ENCODE peak calls at places on chromosomes 7 and 10, in nine cellular contexts. B is retina; C is mucosa of gallbladder; M is OCI-LY7; H is activated T-cell treated with anti-CD3 and anti-CD28 coated beads, Interleukin-2, amount 50 U/mL, for 72 hours; G is T-helper 17 cell; J is NCI-H1417 treated with DMSO at 0.1 percent for 48 hours; I is renal cortical epithelial cell; W is AG09309. S is an unnamed sample.

GRCh38 chr7:129785457-129786178 is 167.1 kb downstream of the UBE2H start:
- DNase-seq in G (no peak), H (peak; percentile 15), B (peak; percentile 74), J (no peak), C (no peak), I (no peak), W (no peak), M (no peak), S (no peak)

GRCh38 chr7:33874943-33875342 is 30.4 kb upstream of the BMPER start:
- DNase-seq in H (no peak), G (no peak), C (no peak), M (no peak), B (no peak), I (no peak), W (peak; percentile 95), J (no peak), S (no peak)

GRCh38 chr10:44995914-44996633 is 4.6 kb upstream of the ZNF22 start:
- DNase-seq in C (peak; percentile 83), J (no peak), M (peak; percentile 57), G (no peak), W (no peak), B (no peak), I (peak; percentile 85), H (no peak), S (no peak)

GRCh38 chr7:27170936-27171635 is 3.0 kb downstream of the HOXA10 start:
- DNase-seq in B (no peak), G (no peak), M (no peak), J (no peak), H (no peak), W (no peak), C (no peak), I (no peak), S (peak; percentile 1)

GRCh38 chr10:33306756-33307519 is 27.5 kb downstream of the NRP1 start:
- DNase-seq in W (peak; percentile 61), J (no peak), G (no peak), H (no peak), I (no peak), B (no peak), C (no peak), M (no peak), S (no peak)

GRCh38 chr7:129266181-129266580 is 41.4 kb downstream of the AHCYL2 start:
- DNase-seq in H (no peak), W (no peak), G (no peak), B (no peak), J (no peak), M (no peak), I (no peak), C (no peak), S (no peak)

GRCh38 chr7:144771921-144772320 is 63.9 kb downstream of the TPK1 start:
- DNase-seq in H (no peak), B (no peak), I (no peak), M (no peak), W (no peak), C (no peak), J (no peak), G (no peak), S (no peak)

GRCh38 chr7:28784166-28784870 is 173.8 kb downstream of the TRIL start:
- DNase-seq in M (no peak), G (no peak), B (peak; percentile 28), I (peak; percentile 68), W (peak; percentile 14), H (no peak), C (no peak), J (peak; percentile 93), S (no peak)

GRCh38 chr10:128763588-128763987 is 637.4 kb upstream of the MKI67 start:
- DNase-seq in C (no peak), H (no peak), J (no peak), M (no peak), G (no peak), W (no peak), B (no peak), I (no peak), S (no peak)

GRCh38 chr7:155254018-155254417 is 43.7 kb upstream of the INSIG1 start:
- DNase-seq in J (no peak), B (no peak), G (no peak), H (no peak), C (no peak), I (no peak), W (no peak), M (no peak), S (no peak)

GRCh38 chr10:110083884-110084283 is 76.1 kb downstream of the ADD3 start:
- DNase-seq in W (no peak), G (no peak), I (peak; percentile 86), M (no peak), C (no peak), B (no peak), H (no peak), J (no peak), S (no peak)

GRCh38 chr7:22001345-22002004 is 55.8 kb upstream of the CDCA7L start:
- DNase-seq in I (peak; percentile 68), J (peak; percentile 62), C (peak; percentile 33), G (peak; percentile 13), B (peak; percentile 71), H (peak; percentile 9), W (peak; percentile 43), M (peak; percentile 67), S (no peak)

GRCh38 chr7:45682836-45683555 is 108.8 kb downstream of the ADCY1 start:
- DNase-seq in J (no peak), B (no peak), C (no peak), W (no peak), G (no peak), H (no peak), M (no peak), I (no peak), S (no peak)

GRCh38 chr7:151062399-151063211 is 3.2 kb downstream of the SLC4A2 start:
- DNase-seq in W (no peak), J (no peak), I (peak; percentile 91), C (peak; percentile 81), G (no peak), H (no peak), B (peak; percentile 72), M (no peak), S (no peak)

GRCh38 chr7:13980474-13980873 is 9.0 kb downstream of the ETV1 start:
- DNase-seq in G (no peak), W (no peak), J (no peak), I (peak; percentile 19), B (peak; percentile 4), M (no peak), C (no peak), H (no peak), S (no peak)

GRCh38 chr10:96319754-96320514 is 15.7 kb downstream of the DNTT start:
- DNase-seq in W (no peak), C (no peak), B (no peak), J (no peak), G (no peak), H (no peak), I (peak; percentile 66), M (no peak), S (no peak)

GRCh38 chr10:122417667-122418066 is 36.8 kb upstream of the ARMS2 start:
- DNase-seq in J (no peak), B (no peak), H (no peak), W (peak; percentile 11), C (no peak), I (peak; percentile 22), M (no peak), G (no peak), S (no peak)

GRCh38 chr10:114821915-114822770 is 563 bp downstream of the FHIP2A start:
- DNase-seq in H (peak; percentile 42), I (no peak), M (peak; percentile 83), B (peak; percentile 85), G (peak; percentile 8), C (peak; percentile 16), J (no peak), W (no peak), S (peak; percentile 45)

GRCh38 chr7:64886956-64887545 is 16.0 kb upstream of the ZNF273 start:
- DNase-seq in J (no peak), G (no peak), I (no peak), W (no peak), M (no peak), C (peak; percentile 9), B (no peak), H (no peak), S (no peak)